ENCODE peak calls at places on chromosome 3, in eight cellular contexts. X is ovary, Z is cardiac muscle cell, G is mammary epithelial cell, C is vagina, K is adrenal gland, J is uterus, H is heart left ventricle. V is an unnamed sample.

GRCh38 chr3:20056727-20057611 is 16.7 kb downstream of the KAT2B start:
- DNase-seq in X (no peak), Z (no peak), G (peak; percentile 98), C (no peak), K (peak; percentile 68), J (no peak), H (no peak), V (peak; percentile 99)

GRCh38 chr3:94873751-94874150 is 810.9 kb downstream of the NSUN3 start:
- DNase-seq in X (no peak), Z (no peak), G (no peak), C (no peak), K (no peak), J (no peak), H (no peak), V (no peak)

GRCh38 chr3:14492948-14493881 is 46.9 kb downstream of the GRIP2 start:
- DNase-seq in X (peak; percentile 23), Z (no peak), G (no peak), C (no peak), K (no peak), J (no peak), H (no peak), V (no peak)

GRCh38 chr3:38031022-38031994 is 1.9 kb upstream of the PLCD1 start:
- DNase-seq in X (peak; percentile 38), Z (no peak), G (peak; percentile 92), C (no peak), K (peak; percentile 88), J (peak; percentile 50), H (no peak), V (peak; percentile 90)

GRCh38 chr3:190013943-190014924 is 106.5 kb downstream of the P3H2 start:
- DNase-seq in X (no peak), Z (no peak), G (no peak), C (no peak), K (no peak), J (no peak), H (no peak), V (peak; percentile 62)

GRCh38 chr3:67765575-67765974 is 111.2 kb upstream of the SUCLG2 start:
- DNase-seq in X (no peak), Z (no peak), G (no peak), C (no peak), K (no peak), J (no peak), H (no peak), V (no peak)

GRCh38 chr3:138197545-138197944 is 10.4 kb downstream of the ARMC8 start:
- DNase-seq in X (no peak), Z (no peak), G (no peak), C (no peak), K (no peak), J (no peak), H (no peak), V (no peak)

GRCh38 chr3:35383719-35384555 is 255.4 kb upstream of the ARPP21 start:
- DNase-seq in X (no peak), Z (no peak), G (no peak), C (no peak), K (no peak), J (no peak), H (no peak), V (peak; percentile 46)

GRCh38 chr3:124659175-124659574 is 71.1 kb upstream of the UMPS start:
- DNase-seq in X (no peak), Z (no peak), G (no peak), C (no peak), K (no peak), J (no peak), H (no peak), V (no peak)

GRCh38 chr3:123930426-123930825 is 30.6 kb downstream of the CCDC14 start:
- DNase-seq in X (no peak), Z (no peak), G (no peak), C (no peak), K (no peak), J (no peak), H (no peak), V (no peak)

GRCh38 chr3:78112266-78112665 is 1072.4 kb downstream of the ROBO2 start:
- DNase-seq in X (no peak), Z (no peak), G (no peak), C (no peak), K (no peak), J (no peak), H (no peak), V (peak; percentile 3)

GRCh38 chr3:4637265-4637664 is 144.1 kb downstream of the ITPR1 start:
- DNase-seq in X (no peak), Z (no peak), G (no peak), C (no peak), K (no peak), J (no peak), H (no peak), V (no peak)

GRCh38 chr3:33687406-33688010 is 30.5 kb downstream of the CLASP2 start:
- DNase-seq in X (no peak), Z (no peak), G (peak; percentile 53), C (no peak), K (no peak), J (no peak), H (no peak), V (peak; percentile 34)

GRCh38 chr3:102830415-102830814 is 395.6 kb downstream of the ZPLD1 start:
- DNase-seq in X (no peak), Z (no peak), G (no peak), C (no peak), K (no peak), J (no peak), H (no peak), V (no peak)

GRCh38 chr3:102223139-102223538 is 211.7 kb upstream of the ZPLD1 start:
- DNase-seq in X (no peak), Z (no peak), G (no peak), C (no peak), K (no peak), J (no peak), H (no peak), V (no peak)

GRCh38 chr3:52670621-52671521 is 14.8 kb downstream of the PBRM1 start:
- DNase-seq in X (no peak), Z (no peak), G (peak; percentile 100), C (no peak), K (peak; percentile 68), J (no peak), H (no peak), V (peak; percentile 100)

GRCh38 chr3:52237006-52237658 is 1.8 kb downstream of the TWF2 start:
- DNase-seq in X (no peak), Z (no peak), G (peak; percentile 46), C (no peak), K (no peak), J (no peak), H (no peak), V (no peak)

GRCh38 chr3:15108082-15108545 is 9.2 kb upstream of the RBSN start:
- DNase-seq in X (peak; percentile 75), Z (peak; percentile 85), G (peak; percentile 35), C (no peak), K (peak; percentile 84), J (peak; percentile 67), H (peak; percentile 68), V (peak; percentile 54)

GRCh38 chr3:61725851-61726333 is 164.5 kb downstream of the PTPRG start:
- DNase-seq in X (no peak), Z (peak; percentile 76), G (peak; percentile 17), C (no peak), K (peak; percentile 64), J (no peak), H (peak; percentile 37), V (peak; percentile 40)

GRCh38 chr3:68666409-68667193 is 265.7 kb downstream of the TAFA4 start:
- DNase-seq in X (no peak), Z (peak; percentile 8), G (peak; percentile 44), C (no peak), K (no peak), J (no peak), H (no peak), V (peak; percentile 8)

GRCh38 chr3:141094851-141095545 is 43.9 kb downstream of the SPSB4 start:
- DNase-seq in X (peak; percentile 74), Z (no peak), G (no peak), C (no peak), K (peak; percentile 76), J (peak; percentile 62), H (peak; percentile 88), V (no peak)

GRCh38 chr3:72160351-72160750 is 375.4 kb upstream of the PROK2 start:
- DNase-seq in X (no peak), Z (no peak), G (no peak), C (no peak), K (no peak), J (no peak), H (no peak), V (no peak)

GRCh38 chr3:27184261-27184660 is 184.9 kb downstream of the NEK10 start:
- DNase-seq in X (no peak), Z (no peak), G (no peak), C (no peak), K (no peak), J (no peak), H (no peak), V (no peak)
- TF ChIP-seq CTCF in X (no peak), Z (no peak), G (no peak), C (no peak), K (no peak), J (no peak), H (no peak), V (no peak)

DNA sequence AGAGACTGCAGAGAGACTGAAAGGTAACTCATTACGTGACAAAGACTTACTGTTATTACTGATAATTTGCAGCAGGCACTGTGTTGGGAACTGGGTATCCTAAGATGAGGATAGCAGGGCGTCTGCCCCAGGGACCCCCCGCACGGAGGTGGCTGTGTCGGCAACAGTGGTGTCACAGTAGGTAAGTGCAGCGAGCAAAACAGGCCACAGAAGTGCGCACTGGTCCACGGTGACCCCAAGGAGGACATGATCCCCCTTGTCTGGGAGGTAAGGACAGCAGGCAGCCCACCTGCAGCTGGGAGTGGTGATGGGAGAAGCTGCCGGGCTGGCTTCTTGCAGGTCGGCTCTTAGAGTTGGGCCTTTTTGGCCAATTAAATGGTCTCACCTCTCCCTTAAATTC is 82.9 kb downstream of the FAM43A start:
- DNase-seq in X (peak; percentile 38), Z (no peak), G (no peak), C (no peak), K (no peak), J (no peak), H (no peak), V (no peak)
- H3K4me3 ChIP-seq in X (peak overlapping the region; percentile 5), Z (no peak overlapping the region), G (no peak overlapping the region), C (no peak overlapping the region), K (no peak overlapping the region), J (no peak overlapping the region), H (no peak overlapping the region), V (no peak overlapping the region)

DNA sequence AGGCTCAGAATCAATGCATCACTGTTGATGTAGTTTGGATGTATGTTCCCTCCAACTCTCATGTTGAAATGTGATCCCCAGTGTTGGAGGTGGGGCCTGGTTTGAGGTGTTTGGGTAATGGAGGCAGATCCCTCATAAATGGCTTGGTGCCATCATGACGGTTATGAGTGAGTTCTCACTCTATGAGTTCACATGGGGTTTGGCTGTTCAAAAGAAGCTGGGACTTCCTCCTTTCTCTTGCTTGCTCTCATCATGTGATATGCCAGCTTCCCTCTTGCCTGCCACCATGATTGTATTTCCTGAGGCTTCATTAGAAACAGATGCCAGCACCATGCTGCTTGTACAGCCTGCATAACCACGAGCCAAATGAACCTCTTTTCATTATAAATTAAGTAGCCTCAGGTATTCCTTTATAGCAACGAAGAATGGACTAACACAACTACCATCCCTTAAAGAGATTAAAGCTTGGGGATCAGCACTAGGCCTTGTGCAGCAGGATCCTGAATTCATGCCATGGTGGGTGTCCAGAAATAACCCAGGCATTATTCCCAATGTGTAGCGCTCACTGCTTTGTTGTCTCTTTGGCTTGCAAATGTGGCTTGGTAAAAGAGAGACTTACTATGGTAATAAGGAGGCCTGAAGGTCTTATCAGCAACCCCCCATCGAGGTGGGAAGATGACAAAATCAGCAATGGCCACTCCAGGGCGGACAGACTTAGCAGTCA is 41.9 kb downstream of the NDUFB4 start:
- DNase-seq in X (no peak), Z (no peak), G (no peak), C (no peak), K (no peak), J (no peak), H (no peak), V (peak; percentile 5)
- H3K36me3 ChIP-seq in X (no peaks in the 10 kb centered on the region), Z (no peaks in the 10 kb centered on the region), G (no peaks in the 10 kb centered on the region), C (no peaks in the 10 kb centered on the region), K (no peaks in the 10 kb centered on the region), J (no peaks in the 10 kb centered on the region), H (no peaks in the 10 kb centered on the region), V (no peaks in the 10 kb centered on the region)

GRCh38 chr3:175956964-175957363 is 1097.8 kb downstream of the NAALADL2 start:
- DNase-seq in X (no peak), Z (no peak), G (no peak), C (no peak), K (no peak), J (no peak), H (no peak), V (peak; percentile 26)
- TF ChIP-seq CTCF in X (no peak), Z (no peak), G (no peak), C (no peak), K (no peak), J (no peak), H (peak; percentile 11), V (peak; percentile 6)

V was measured in bronchial epithelial cell.